ENCODE peak calls at places on chromosome 11, in eight cellular contexts. M, X, R, E, N, G, H and C are unnamed samples.

GRCh38 chr11:75577198-75577597 is 15.1 kb downstream of the SERPINH1 start:
- DNase-seq in N (no peak), G (peak), R (no peak), E (peak), M (peak), X (peak), H (peak), C (peak)

GRCh38 chr11:118998822-118999221 is 884 bp downstream of the CENATAC start:
- DNase-seq in R (no peak), H (peak), X (peak), G (peak), E (peak), M (no peak), N (peak), C (no peak)

GRCh38 chr11:123674297-123674696 is 19.9 kb upstream of the SCN3B start:
- DNase-seq in E (no peak), R (no peak), G (no peak), X (no peak), N (no peak), M (no peak), H (no peak), C (no peak)

GRCh38 chr11:2459796-2460531 is 15.2 kb downstream of the KCNQ1 start:
- DNase-seq in N (no peak), M (no peak), E (no peak), H (no peak), X (no peak), R (no peak), G (no peak), C (no peak)

GRCh38 chr11:64859542-64860414 is 15.3 kb upstream of the CDC42BPG start:
- DNase-seq in N (no peak), M (peak), H (no peak), E (no peak), R (no peak), G (no peak), X (no peak), C (peak)

GRCh38 chr11:44002191-44003093 is 45.3 kb upstream of the ACCSL start:
- DNase-seq in E (no peak), G (no peak), N (no peak), R (no peak), X (no peak), H (no peak), M (no peak), C (no peak)

GRCh38 chr11:96061730-96062524 is 138.0 kb upstream of the MTMR2 start:
- DNase-seq in H (no peak), R (no peak), X (peak), N (no peak), G (peak), E (no peak), M (no peak), C (no peak)

GRCh38 chr11:131624526-131624925 is 254.1 kb downstream of the NTM start:
- DNase-seq in N (no peak), E (no peak), R (no peak), H (no peak), X (no peak), M (no peak), G (peak), C (no peak)

GRCh38 chr11:9347100-9347499 is 32.7 kb upstream of the TMEM41B start:
- DNase-seq in M (no peak), X (no peak), E (no peak), G (no peak), R (no peak), N (peak), H (no peak), C (no peak)

GRCh38 chr11:134478176-134478575 is 66.1 kb upstream of the B3GAT1 start:
- DNase-seq in R (no peak), E (no peak), X (no peak), G (no peak), M (no peak), N (no peak), H (no peak), C (no peak)

GRCh38 chr11:118911880-118912741 is 13.6 kb downstream of the BCL9L start:
- DNase-seq in N (peak), E (peak), H (no peak), G (peak), R (peak), X (peak), M (no peak), C (no peak)

GRCh38 chr11:100709233-100709999 is 22.3 kb downstream of the ARHGAP42 start:
- DNase-seq in X (peak), M (peak), G (peak), H (no peak), N (no peak), R (no peak), E (peak), C (peak)

GRCh38 chr11:32118025-32118974 is 27.4 kb downstream of the RCN1 start:
- DNase-seq in R (no peak), G (peak), E (peak), X (peak), M (no peak), H (no peak), N (no peak), C (no peak)

GRCh38 chr11:3225159-3225758 is 6.6 kb upstream of the MRGPRG start:
- DNase-seq in M (peak), E (no peak), R (no peak), X (no peak), H (no peak), G (no peak), N (no peak), C (peak)

GRCh38 chr11:68325894-68326220 is 13.5 kb downstream of the LRP5 start:
- DNase-seq in M (no peak), X (no peak), H (no peak), E (no peak), G (no peak), N (no peak), R (no peak), C (no peak)

GRCh38 chr11:130601141-130601540 is 152.7 kb downstream of the ADAMTS15 start:
- DNase-seq in X (peak), H (no peak), G (peak), M (peak), R (no peak), N (peak), E (no peak), C (no peak)

GRCh38 chr11:69014084-69014935 is 1.3 kb upstream of the MRGPRF start:
- DNase-seq in M (no peak), G (peak), X (no peak), N (no peak), E (no peak), R (no peak), H (no peak), C (no peak)

GRCh38 chr11:128294001-128294684 is 293.2 kb downstream of the ETS1 start:
- DNase-seq in H (no peak), N (no peak), G (no peak), R (no peak), X (no peak), E (no peak), M (no peak), C (no peak)

GRCh38 chr11:83194284-83195175 is 1.0 kb downstream of the ANKRD42 start:
- DNase-seq in R (peak), M (peak), G (peak), E (peak), X (peak), N (peak), H (peak), C (peak)

GRCh38 chr11:60169264-60169915 is 13.5 kb downstream of the MS4A6A start:
- DNase-seq in X (peak), R (no peak), N (no peak), E (peak), H (peak), G (no peak), M (no peak), C (no peak)
- TF ChIP-seq CTCF in X (peak), R (peak), N (peak), E (peak), H (peak), G (peak), M (no peak), C (no peak)

GRCh38 chr11:45847908-45848316 is 637 bp downstream of the CRY2 start:
- DNase-seq in E (peak), X (peak), R (no peak), M (peak), N (peak), H (peak), G (peak), C (peak)
- TF ChIP-seq CTCF in E (no peak), X (peak), R (no peak), M (no peak), N (no peak), H (no peak), G (peak), C (no peak)

GRCh38 chr11:11987503-11988022 is 20.9 kb downstream of the DKK3 start:
- DNase-seq in M (no peak), G (peak), N (no peak), E (no peak), X (peak), H (no peak), R (no peak), C (no peak)
- TF ChIP-seq CTCF in M (no peak), G (peak), N (no peak), E (peak), X (peak), H (peak), R (peak), C (no peak)

GRCh38 chr11:289706-290620 is 1.0 kb downstream of the PGGHG start:
- DNase-seq in M (no peak), N (peak), X (no peak), E (no peak), G (no peak), R (no peak), H (no peak), C (no peak)
- TF ChIP-seq CTCF in M (no peak), N (no peak), X (no peak), E (no peak), G (no peak), R (no peak), H (no peak), C (no peak)

DNA sequence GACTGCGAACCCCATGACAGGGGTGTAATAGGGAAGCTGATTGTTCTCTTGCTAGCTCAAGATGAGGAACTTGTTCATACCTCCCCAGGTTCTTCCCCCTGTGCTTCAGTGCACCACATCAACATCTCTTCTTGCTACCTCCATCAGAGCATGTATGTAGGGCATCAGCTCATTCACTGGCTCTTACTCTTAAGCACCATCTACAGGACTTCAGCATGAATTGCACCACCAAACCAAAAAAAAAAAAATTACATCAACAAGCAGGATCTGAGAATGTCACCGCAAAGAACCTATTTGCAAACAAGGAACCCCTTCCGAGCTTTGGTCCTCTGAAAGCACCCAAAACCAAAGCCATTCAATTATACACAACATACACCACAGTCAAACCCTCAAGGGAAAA is 2226.5 kb upstream of the RAG2 start:
- DNase-seq in X (peak), R (no peak), E (no peak), H (no peak), G (peak), N (no peak), M (no peak), C (no peak)
- TF ChIP-seq CTCF in X (peak), R (no peak), E (peak), H (no peak), G (peak), N (no peak), M (no peak), C (no peak)

GRCh38 chr11:27703453-27703852 is 3.2 kb upstream of the BDNF start:
- DNase-seq in G (peak), M (no peak), R (no peak), H (no peak), E (no peak), N (no peak), X (peak), C (no peak)
- TF ChIP-seq CTCF in G (peak), M (no peak), R (no peak), H (peak), E (no peak), N (no peak), X (no peak), C (no peak)